ENCODE peak calls at places on chromosomes 12 and 14, in six cellular contexts. H is left ventricle myocardium inferior, G is IMR-90, F is heart right ventricle, M is tibial artery, O is right atrium auricular region. C is an unnamed sample. For H3K4me1, the result is how much of the 10 kb centered on the place peaks cover.

GRCh38 chr12:104691661-104692334 is 235.1 kb downstream of the CHST11 start:
- DNase-seq in H (no peak), M (peak), G (no peak), F (no peak), O (no peak), C (no peak)

GRCh38 chr12:24697295-24697694 is 251.6 kb downstream of the BCAT1 start:
- DNase-seq in H (no peak), O (no peak), M (no peak), G (no peak), F (no peak), C (no peak)

GRCh38 chr12:58296818-58297217 is 355.5 kb downstream of the ATP23 start:
- DNase-seq in O (no peak), F (no peak), H (no peak), G (no peak), M (no peak), C (no peak)

GRCh38 chr12:125003021-125003420 is 9.6 kb downstream of the BRI3BP start:
- DNase-seq in F (no peak), M (no peak), G (no peak), H (no peak), O (no peak), C (no peak)

GRCh38 chr14:34322940-34323418 is 139.1 kb downstream of the SPTSSA start:
- DNase-seq in F (peak), G (peak), M (no peak), H (peak), O (no peak), C (peak)

GRCh38 chr14:22781606-22782000 is 15.1 kb downstream of the OXA1L start:
- DNase-seq in F (no peak), H (no peak), O (no peak), G (peak), M (no peak), C (no peak)

GRCh38 chr14:68359862-68360552 is 432.9 kb downstream of the ZFP36L1 start:
- DNase-seq in O (peak), G (no peak), M (peak), F (peak), H (peak), C (peak)

GRCh38 chr14:101473795-101474562 is 87.3 kb upstream of the DIO3 start:
- DNase-seq in F (no peak), H (no peak), O (no peak), G (no peak), M (peak), C (no peak)

GRCh38 chr12:51326762-51327439 is 2.9 kb upstream of the BIN2 start:
- DNase-seq in O (no peak), G (peak), H (no peak), F (no peak), M (no peak), C (no peak)

GRCh38 chr12:109393437-109394345 is 46.0 kb downstream of the MYO1H start:
- DNase-seq in G (peak), O (no peak), H (no peak), F (no peak), M (no peak), C (no peak)

GRCh38 chr14:64726585-64726890 is 22.3 kb downstream of the PLEKHG3 start:
- DNase-seq in G (peak), M (peak), F (no peak), O (no peak), H (peak), C (no peak)

GRCh38 chr12:6277982-6278438 is 32.5 kb upstream of the PLEKHG6 start:
- DNase-seq in O (no peak), F (no peak), H (peak), G (no peak), M (peak), C (peak)

GRCh38 chr12:6280053-6280469 is 30.4 kb upstream of the PLEKHG6 start:
- DNase-seq in H (no peak), M (peak), O (peak), F (no peak), G (peak), C (peak)

GRCh38 chr12:6279631-6280030 is 30.9 kb upstream of the PLEKHG6 start:
- DNase-seq in O (no peak), H (no peak), F (no peak), G (no peak), M (peak), C (peak)

GRCh38 chr12:6278439-6279255 is 31.8 kb upstream of the PLEKHG6 start:
- DNase-seq in F (peak), O (peak), H (peak), G (peak), M (peak), C (peak)

DNA sequence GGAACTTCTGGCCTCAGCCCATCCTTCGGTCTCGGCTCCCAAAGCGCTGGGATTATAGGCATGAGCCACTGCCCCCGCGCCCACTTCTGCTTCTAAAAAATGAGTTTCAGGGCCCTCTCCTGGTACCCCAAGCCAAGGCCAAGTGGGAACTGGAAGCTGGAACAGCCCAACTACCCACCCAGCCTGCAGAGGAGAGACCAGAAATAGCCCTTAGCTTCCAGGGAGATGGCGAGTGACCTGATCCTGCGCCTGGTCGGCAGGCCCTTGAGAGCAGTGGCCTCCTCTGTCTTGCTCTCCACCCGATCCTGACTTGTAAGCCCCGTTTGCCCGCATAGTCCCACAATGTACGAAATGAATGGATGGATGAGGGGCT is 31.2 kb upstream of the PLEKHG6 start:
- DNase-seq in M (no peak), F (no peak), H (no peak), G (no peak), O (no peak), C (no peak)
- H3K4me1 ChIP-seq in M (under half), F (under half), H (under half), G (under half), O (under half), C (under half)

GRCh38 chr12:5096241-5096880 is 52.7 kb downstream of the KCNA5 start:
- DNase-seq in H (no peak), F (no peak), G (peak), O (no peak), M (no peak), C (no peak)
- TF ChIP-seq CTCF in H (peak), F (no peak), G (peak), O (no peak), M (no peak), C (no peak)

DNA sequence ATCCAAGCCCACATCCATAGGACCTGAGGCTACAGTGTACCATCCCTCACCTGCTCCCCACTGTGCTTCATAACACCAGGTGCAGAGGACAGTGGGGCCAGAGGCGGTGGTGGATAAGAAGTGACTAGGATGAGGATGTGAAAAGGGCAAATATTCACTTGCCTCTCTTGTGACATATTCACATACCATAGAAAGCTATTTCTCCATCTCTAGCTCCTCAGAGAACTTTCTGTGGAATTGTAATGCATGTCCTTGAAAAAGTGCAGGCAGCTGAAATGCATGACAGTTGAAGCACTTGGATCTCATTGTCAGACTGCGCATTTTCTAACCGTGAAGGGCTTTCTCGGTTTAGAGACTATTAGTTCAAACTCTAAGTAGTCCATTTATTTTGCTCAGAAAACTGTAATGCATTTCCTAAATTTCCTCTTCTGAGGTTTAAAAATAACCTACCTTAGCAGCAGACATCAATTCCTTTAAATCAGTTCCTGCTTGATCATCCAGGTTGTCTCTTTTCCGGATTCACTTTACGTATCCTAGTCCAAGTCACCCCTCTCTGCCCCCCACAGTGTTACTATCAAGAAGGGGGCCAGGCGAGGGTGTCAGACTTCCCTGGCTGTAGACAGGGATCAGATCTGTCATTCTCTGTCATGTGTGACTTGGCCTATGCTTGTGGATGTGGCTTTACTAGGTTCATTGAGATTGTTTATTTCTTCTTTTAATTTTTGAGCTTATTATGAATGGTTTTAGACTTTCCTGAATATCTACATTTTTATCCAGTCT is 984.0 kb upstream of the TMEM132C start:
- DNase-seq in F (no peak), O (no peak), G (no peak), H (no peak), M (no peak), C (no peak)
- H3K27ac ChIP-seq in F (no peak), O (no peak), G (no peak), H (no peak), M (no peak), C (no peak)

GRCh38 chr12:53754633-53755261 is 3.0 kb upstream of the CISTR start:
- DNase-seq in F (no peak), O (no peak), H (no peak), G (peak), M (no peak), C (no peak)

GRCh38 chr12:53752192-53752601 is 418 bp upstream of the CISTR start:
- DNase-seq in O (no peak), F (no peak), H (no peak), M (peak), G (no peak), C (no peak)

GRCh38 chr12:53752651-53753050 is 872 bp upstream of the CISTR start:
- DNase-seq in F (no peak), O (no peak), M (no peak), H (no peak), G (no peak), C (no peak)

GRCh38 chr12:53755451-53756290 is 3.9 kb upstream of the CISTR start:
- DNase-seq in F (no peak), G (no peak), H (no peak), M (no peak), O (no peak), C (no peak)

GRCh38 chr12:53754196-53754595 is 2.4 kb upstream of the CISTR start:
- DNase-seq in G (no peak), M (no peak), H (no peak), O (no peak), F (no peak), C (no peak)
- H3K4me1 ChIP-seq in G (under half), M (under half), H (under half), O (under half), F (under half), C (under half)

DNA sequence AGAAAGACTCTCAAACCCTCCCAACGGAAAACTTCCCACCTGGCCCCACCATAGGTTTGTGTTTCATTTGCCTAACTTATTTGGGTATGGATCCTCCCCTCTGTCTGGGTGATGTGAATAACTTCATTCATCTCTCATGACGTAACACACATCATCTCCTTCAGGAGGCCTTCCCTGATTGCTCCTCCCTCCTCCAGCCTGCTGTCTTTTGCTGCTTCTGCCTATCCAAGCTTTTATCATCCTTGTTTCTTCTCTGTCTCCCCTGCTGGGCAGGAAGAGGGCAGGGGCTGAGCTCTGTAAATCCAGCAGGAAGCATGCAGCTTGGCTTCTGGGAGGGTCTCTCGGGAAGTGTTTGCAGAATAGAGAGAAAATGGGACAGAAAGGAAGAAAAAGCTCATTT is 766.0 kb upstream of the TBX3 start:
- DNase-seq in O (no peak), H (no peak), F (no peak), M (no peak), G (no peak), C (no peak)
- TF ChIP-seq CTCF in O (no peak), H (no peak), F (no peak), M (no peak), G (no peak), C (no peak)

GRCh38 chr14:52837451-52837850 is 46.0 kb upstream of the GNPNAT1 start:
- DNase-seq in O (no peak), G (no peak), F (no peak), M (no peak), H (no peak), C (no peak)

GRCh38 chr14:52834440-52834842 is 43.0 kb upstream of the GNPNAT1 start:
- DNase-seq in F (no peak), G (peak), O (no peak), H (no peak), M (no peak), C (no peak)

GRCh38 chr14:52835122-52835903 is 43.9 kb upstream of the GNPNAT1 start:
- DNase-seq in O (no peak), F (no peak), M (no peak), G (peak), H (no peak), C (peak)

GRCh38 chr14:52829527-52829926 is 38.1 kb upstream of the GNPNAT1 start:
- DNase-seq in F (no peak), H (no peak), O (no peak), G (no peak), M (no peak), C (no peak)

GRCh38 chr14:52833891-52834290 is 42.5 kb upstream of the GNPNAT1 start:
- DNase-seq in H (no peak), M (no peak), O (no peak), F (no peak), G (no peak), C (no peak)
- H3K27ac ChIP-seq in H (no peak), M (no peak), O (no peak), F (no peak), G (peak), C (no peak)

GRCh38 chr12:64086946-64087345 is 135.2 kb downstream of the KICS2 start:
- DNase-seq in F (no peak), O (no peak), M (no peak), G (peak), H (no peak), C (no peak)
- H3K4me1 ChIP-seq in F (half or more), O (under half), M (under half), G (under half), H (half or more), C (under half)

GRCh38 chr12:71737204-71737603 is 17.5 kb upstream of the RAB21 start:
- DNase-seq in O (no peak), H (no peak), F (no peak), G (no peak), M (no peak), C (no peak)
- TF ChIP-seq CTCF in O (no peak), H (no peak), F (no peak), G (no peak), M (no peak), C (no peak)

GRCh38 chr14:91143862-91144261 is 30.0 kb downstream of the DGLUCY start:
- DNase-seq in M (peak), H (no peak), F (no peak), G (no peak), O (no peak), C (no peak)

GRCh38 chr14:91146661-91147060 is 32.8 kb downstream of the DGLUCY start:
- DNase-seq in F (peak), O (no peak), M (no peak), G (no peak), H (peak), C (no peak)

GRCh38 chr14:91145396-91146160 is 31.7 kb downstream of the DGLUCY start:
- DNase-seq in H (no peak), G (no peak), M (no peak), O (no peak), F (no peak), C (no peak)

GRCh38 chr14:91142214-91142668 is 28.4 kb downstream of the DGLUCY start:
- DNase-seq in M (no peak), G (no peak), F (no peak), O (no peak), H (no peak), C (no peak)

GRCh38 chr14:91144425-91145145 is 30.7 kb downstream of the DGLUCY start:
- DNase-seq in H (no peak), G (peak), F (no peak), M (no peak), O (no peak), C (no peak)
- H3K27ac ChIP-seq in H (peak), G (no peak), F (peak), M (peak), O (peak), C (peak)